ENCODE peak calls at places on chromosomes 11 and 22, in four cellular contexts. D is NCI-H774, M is hypothalamus, U is anterior cingulate cortex. P is an unnamed sample.

GRCh38 chr22:25417792-25418191 is 146.7 kb upstream of the GRK3 start:
- DNase-seq in U (no peak), M (no peak), D (no peak), P (no peak)

GRCh38 chr11:34865261-34865660 is 50.9 kb downstream of the APIP start:
- DNase-seq in M (no peak), D (no peak), U (no peak), P (no peak)

GRCh38 chr11:117716652-117717440 is 80.2 kb downstream of the DSCAML1 start:
- DNase-seq in U (peak), D (no peak), M (no peak), P (no peak)

GRCh38 chr11:113736323-113736722 is 30.2 kb upstream of the TMPRSS5 start:
- DNase-seq in D (no peak), U (no peak), M (no peak), P (no peak)

GRCh38 chr22:26579331-26579886 is 10.5 kb downstream of the TPST2 start:
- DNase-seq in D (no peak), U (no peak), M (no peak), P (no peak)

GRCh38 chr22:37732699-37733607 is 36.1 kb downstream of the TRIOBP start:
- DNase-seq in U (no peak), D (no peak), M (no peak), P (no peak)

GRCh38 chr22:38314992-38315800 is 2.0 kb downstream of the CSNK1E start:
- DNase-seq in D (no peak), U (no peak), M (no peak), P (no peak)

GRCh38 chr11:66064571-66064970 is 5.5 kb upstream of the PACS1 start:
- DNase-seq in M (no peak), U (no peak), D (no peak), P (no peak)

GRCh38 chr11:117528061-117528780 is 200.6 kb downstream of the CEP164 start:
- DNase-seq in U (no peak), D (no peak), M (no peak), P (no peak)

GRCh38 chr11:11841121-11841604 is 609 bp upstream of the USP47 start:
- DNase-seq in D (peak), U (peak), M (peak), P (no peak)

GRCh38 chr11:134655189-134655937 is 243.3 kb upstream of the B3GAT1 start:
- DNase-seq in U (no peak), M (no peak), D (no peak), P (no peak)

GRCh38 chr22:19984201-19984753 is 32.3 kb downstream of the ARVCF start:
- DNase-seq in U (no peak), M (no peak), D (peak), P (no peak)

GRCh38 chr11:638616-639323 is 1.7 kb downstream of the DRD4 start:
- DNase-seq in U (no peak), M (no peak), D (no peak), P (no peak)

GRCh38 chr22:41825376-41825775 is 7.5 kb upstream of the SREBF2 start:
- DNase-seq in M (no peak), D (no peak), U (no peak), P (no peak)

GRCh38 chr11:14907411-14908213 is 15.6 kb upstream of the CYP2R1 start:
- DNase-seq in D (peak), M (peak), U (peak), P (no peak)

GRCh38 chr11:117044287-117045035 is 53.8 kb downstream of the SIK3 start:
- DNase-seq in M (no peak), U (no peak), D (no peak), P (no peak)

GRCh38 chr11:85787809-85788805 is 22.8 kb downstream of the SYTL2 start:
- DNase-seq in D (no peak), U (no peak), M (no peak), P (no peak)

GRCh38 chr11:65047581-65048422 is 6.8 kb downstream of the SAC3D1 start:
- DNase-seq in D (no peak), M (no peak), U (no peak), P (no peak)

GRCh38 chr11:82960000-82960778 is 58.7 kb downstream of the DDIAS start:
- DNase-seq in D (no peak), U (no peak), M (no peak), P (no peak)

GRCh38 chr11:69159153-69159850 is 3.6 kb downstream of the SMIM38 start:
- DNase-seq in U (no peak), M (no peak), D (no peak), P (no peak)

GRCh38 chr11:69317401-69318092 is 23.6 kb downstream of the MYEOV start:
- DNase-seq in U (no peak), M (no peak), D (no peak), P (no peak)

GRCh38 chr22:30087611-30088010 is 7.3 kb downstream of the HORMAD2 start:
- DNase-seq in M (no peak), D (no peak), U (no peak), P (no peak)

GRCh38 chr11:71488086-71488967 is 35.3 kb downstream of the NADSYN1 start:
- DNase-seq in M (no peak), D (no peak), U (no peak), P (peak)

GRCh38 chr11:47111318-47111804 is 65.3 kb downstream of the ARFGAP2 start:
- DNase-seq in U (no peak), M (no peak), D (peak), P (no peak)

GRCh38 chr11:18492888-18493287 is 33.9 kb downstream of the TSG101 start:
- DNase-seq in U (no peak), M (no peak), D (no peak), P (no peak)

GRCh38 chr11:122743949-122744876 is 88.7 kb downstream of the UBASH3B start:
- DNase-seq in U (no peak), D (no peak), M (no peak), P (no peak)

GRCh38 chr11:110858556-110858921 is 146.3 kb upstream of the ARHGAP20 start:
- DNase-seq in D (no peak), M (no peak), U (no peak), P (no peak)

GRCh38 chr11:8777907-8778767 is 95.5 kb downstream of the RPL27A start:
- DNase-seq in D (no peak), U (no peak), M (no peak), P (no peak)

GRCh38 chr22:19905619-19906276 is 35.8 kb upstream of the COMT start:
- DNase-seq in M (no peak), D (no peak), U (no peak), P (no peak)

GRCh38 chr11:58060939-58061672 is 30.4 kb downstream of the OR6Q1 start:
- DNase-seq in U (no peak), M (no peak), D (no peak), P (no peak)

GRCh38 chr11:130151196-130151595 is 8.4 kb upstream of the ST14 start:
- DNase-seq in U (no peak), D (no peak), M (no peak), P (no peak)

GRCh38 chr11:111310088-111310487 is 11.7 kb downstream of the POU2AF3 start:
- DNase-seq in U (no peak), M (no peak), D (peak), P (no peak)

GRCh38 chr11:60183595-60184201 is 815 bp upstream of the MS4A6A start:
- DNase-seq in M (no peak), U (no peak), D (no peak), P (no peak)

GRCh38 chr11:130074736-130075135 is 5.0 kb downstream of the APLP2 start:
- DNase-seq in U (no peak), M (no peak), D (no peak), P (no peak)

GRCh38 chr11:128042290-128042751 is 545.0 kb downstream of the ETS1 start:
- DNase-seq in D (no peak), U (no peak), M (no peak), P (no peak)

P was measured in pulmonary artery endothelial cell.